ENCODE peak calls at places on chromosomes 2 and 18, in six cellular contexts. One of them, this sample, is unnamed.

GRCh38 chr18:62372156-62372555 is 47.0 kb downstream of the TNFRSF11A start:
- DNase-seq in cardiac muscle cell: no peak
- DNase-seq in thyroid gland: no peak
- DNase-seq in right lobe of liver: no peak
- DNase-seq in HCT116: no peak
- DNase-seq in tibial artery: no peak
- DNase-seq in this sample: no peak

GRCh38 chr2:60550151-60550983 is 3.1 kb downstream of the BCL11A start:
- DNase-seq in cardiac muscle cell: peak; percentile 90
- DNase-seq in thyroid gland: peak; percentile 86
- DNase-seq in right lobe of liver: peak; percentile 72
- DNase-seq in HCT116: peak; percentile 50
- DNase-seq in tibial artery: no peak
- DNase-seq in this sample: peak; percentile 84

GRCh38 chr2:203871371-203871983 is 3.9 kb downstream of the CTLA4 start:
- DNase-seq in cardiac muscle cell: no peak
- DNase-seq in thyroid gland: no peak
- DNase-seq in right lobe of liver: no peak
- DNase-seq in HCT116: no peak
- DNase-seq in tibial artery: no peak
- DNase-seq in this sample: peak; percentile 53

GRCh38 chr2:101418704-101419663 is 31.7 kb upstream of the CREG2 start:
- DNase-seq in cardiac muscle cell: peak; percentile 83
- DNase-seq in thyroid gland: peak; percentile 61
- DNase-seq in right lobe of liver: no peak
- DNase-seq in HCT116: peak; percentile 49
- DNase-seq in tibial artery: no peak
- DNase-seq in this sample: no peak

GRCh38 chr2:174603280-174603679 is 5.7 kb upstream of the WIPF1 start:
- DNase-seq in cardiac muscle cell: peak; percentile 81
- DNase-seq in thyroid gland: peak; percentile 62
- DNase-seq in right lobe of liver: no peak
- DNase-seq in HCT116: peak; percentile 23
- DNase-seq in tibial artery: peak; percentile 85
- DNase-seq in this sample: no peak

GRCh38 chr18:80023173-80023572 is 11.1 kb upstream of the RBFA start:
- DNase-seq in cardiac muscle cell: no peak
- DNase-seq in thyroid gland: no peak
- DNase-seq in right lobe of liver: no peak
- DNase-seq in HCT116: peak; percentile 28
- DNase-seq in tibial artery: no peak
- DNase-seq in this sample: no peak

GRCh38 chr2:3648652-3649177 is 9.3 kb upstream of the ALLC start:
- DNase-seq in cardiac muscle cell: no peak
- DNase-seq in thyroid gland: no peak
- DNase-seq in right lobe of liver: peak; percentile 31
- DNase-seq in HCT116: no peak
- DNase-seq in tibial artery: no peak
- DNase-seq in this sample: no peak

GRCh38 chr2:240655931-240656886 is 26.5 kb downstream of the AQP12B start:
- DNase-seq in cardiac muscle cell: peak; percentile 36
- DNase-seq in thyroid gland: no peak
- DNase-seq in right lobe of liver: no peak
- DNase-seq in HCT116: no peak
- DNase-seq in tibial artery: no peak
- DNase-seq in this sample: no peak

GRCh38 chr2:201854841-201855240 is 48.5 kb downstream of the CDK15 start:
- DNase-seq in cardiac muscle cell: no peak
- DNase-seq in thyroid gland: no peak
- DNase-seq in right lobe of liver: no peak
- DNase-seq in HCT116: no peak
- DNase-seq in tibial artery: no peak
- DNase-seq in this sample: no peak

GRCh38 chr2:47078541-47079482 is 76.3 kb downstream of the STPG4 start:
- DNase-seq in cardiac muscle cell: no peak
- DNase-seq in thyroid gland: no peak
- DNase-seq in right lobe of liver: no peak
- DNase-seq in HCT116: no peak
- DNase-seq in tibial artery: no peak
- DNase-seq in this sample: no peak

GRCh38 chr2:86239326-86239725 is 40.1 kb downstream of the MRPL35 start:
- DNase-seq in cardiac muscle cell: no peak
- DNase-seq in thyroid gland: no peak
- DNase-seq in right lobe of liver: no peak
- DNase-seq in HCT116: no peak
- DNase-seq in tibial artery: no peak
- DNase-seq in this sample: no peak

GRCh38 chr2:111703759-111704158 is 180.2 kb downstream of the ANAPC1 start:
- DNase-seq in cardiac muscle cell: no peak
- DNase-seq in thyroid gland: no peak
- DNase-seq in right lobe of liver: no peak
- DNase-seq in HCT116: no peak
- DNase-seq in tibial artery: no peak
- DNase-seq in this sample: no peak

GRCh38 chr2:101864426-101864825 is 127.3 kb upstream of the IL1R2 start:
- DNase-seq in cardiac muscle cell: no peak
- DNase-seq in thyroid gland: no peak
- DNase-seq in right lobe of liver: no peak
- DNase-seq in HCT116: no peak
- DNase-seq in tibial artery: no peak
- DNase-seq in this sample: no peak

GRCh38 chr2:220051716-220052115 is 424.3 kb downstream of the SLC4A3 start:
- DNase-seq in cardiac muscle cell: no peak
- DNase-seq in thyroid gland: no peak
- DNase-seq in right lobe of liver: no peak
- DNase-seq in HCT116: no peak
- DNase-seq in tibial artery: no peak
- DNase-seq in this sample: no peak

GRCh38 chr2:220057922-220058321 is 430.5 kb downstream of the SLC4A3 start:
- DNase-seq in cardiac muscle cell: no peak
- DNase-seq in thyroid gland: peak; percentile 88
- DNase-seq in right lobe of liver: no peak
- DNase-seq in HCT116: no peak
- DNase-seq in tibial artery: no peak
- DNase-seq in this sample: no peak

GRCh38 chr2:220053919-220054318 is 426.5 kb downstream of the SLC4A3 start:
- DNase-seq in cardiac muscle cell: no peak
- DNase-seq in thyroid gland: no peak
- DNase-seq in right lobe of liver: no peak
- DNase-seq in HCT116: peak; percentile 24
- DNase-seq in tibial artery: no peak
- DNase-seq in this sample: no peak
- TF ChIP-seq CTCF in cardiac muscle cell: peak; percentile 14
- TF ChIP-seq CTCF in thyroid gland: no peak
- TF ChIP-seq CTCF in right lobe of liver: no peak
- TF ChIP-seq CTCF in HCT116: peak; percentile 22
- TF ChIP-seq CTCF in tibial artery: no peak
- TF ChIP-seq CTCF in this sample: no peak

DNA sequence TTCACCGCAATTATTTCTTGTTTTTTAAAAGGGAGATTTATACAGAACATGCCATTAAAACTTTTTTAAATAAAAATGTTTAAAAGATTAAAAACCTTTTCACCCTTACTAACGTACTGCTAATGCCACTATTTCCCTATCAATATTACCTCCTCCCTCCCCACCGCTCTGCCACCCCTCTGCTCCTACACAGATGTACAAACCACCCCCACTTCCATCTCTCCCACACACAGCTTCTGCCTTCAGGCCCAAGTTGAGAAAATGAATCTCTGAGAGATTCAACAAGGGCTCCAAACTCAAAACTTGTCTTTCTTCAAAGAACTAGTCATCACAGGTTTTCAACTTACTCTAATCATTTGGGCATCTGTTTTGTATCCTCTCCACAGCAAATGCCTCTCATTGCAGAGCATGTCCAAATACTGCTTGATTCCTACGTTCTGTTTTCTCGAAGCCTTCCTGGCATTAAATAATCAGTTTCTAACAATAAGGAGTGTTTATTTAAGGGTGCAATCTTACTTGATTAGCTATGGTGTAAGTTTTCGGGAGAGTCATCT is 32.1 kb downstream of the FARSB start:
- DNase-seq in cardiac muscle cell: no peak
- DNase-seq in thyroid gland: no peak
- DNase-seq in right lobe of liver: no peak
- DNase-seq in HCT116: no peak
- DNase-seq in tibial artery: no peak
- DNase-seq in this sample: no peak
- H3K36me3 ChIP-seq in cardiac muscle cell: peaks cover 36% of the 10 kb centered on the region
- H3K36me3 ChIP-seq in thyroid gland: no peaks in the 10 kb centered on the region
- H3K36me3 ChIP-seq in right lobe of liver: peaks cover 65% of the 10 kb centered on the region
- H3K36me3 ChIP-seq in HCT116: peaks cover 36% of the 10 kb centered on the region
- H3K36me3 ChIP-seq in tibial artery: peaks cover 90% of the 10 kb centered on the region
- H3K36me3 ChIP-seq in this sample: peaks cover 8% of the 10 kb centered on the region

GRCh38 chr18:74899554-74899953 is 301.9 kb downstream of the ZNF407 start:
- DNase-seq in cardiac muscle cell: peak; percentile 14
- DNase-seq in thyroid gland: peak; percentile 39
- DNase-seq in right lobe of liver: no peak
- DNase-seq in HCT116: no peak
- DNase-seq in tibial artery: no peak
- DNase-seq in this sample: no peak

GRCh38 chr18:74895686-74896085 is 298.0 kb downstream of the ZNF407 start:
- DNase-seq in cardiac muscle cell: peak; percentile 48
- DNase-seq in thyroid gland: no peak
- DNase-seq in right lobe of liver: no peak
- DNase-seq in HCT116: peak; percentile 6
- DNase-seq in tibial artery: no peak
- DNase-seq in this sample: no peak

GRCh38 chr18:74898965-74899364 is 301.3 kb downstream of the ZNF407 start:
- DNase-seq in cardiac muscle cell: peak; percentile 32
- DNase-seq in thyroid gland: no peak
- DNase-seq in right lobe of liver: no peak
- DNase-seq in HCT116: no peak
- DNase-seq in tibial artery: no peak
- DNase-seq in this sample: no peak

GRCh38 chr18:74897971-74898657 is 300.4 kb downstream of the ZNF407 start:
- DNase-seq in cardiac muscle cell: peak; percentile 38
- DNase-seq in thyroid gland: no peak
- DNase-seq in right lobe of liver: no peak
- DNase-seq in HCT116: no peak
- DNase-seq in tibial artery: no peak
- DNase-seq in this sample: no peak

GRCh38 chr18:74896390-74896991 is 298.8 kb downstream of the ZNF407 start:
- DNase-seq in cardiac muscle cell: no peak
- DNase-seq in thyroid gland: peak; percentile 75
- DNase-seq in right lobe of liver: peak; percentile 65
- DNase-seq in HCT116: peak; percentile 51
- DNase-seq in tibial artery: no peak
- DNase-seq in this sample: no peak
- TF ChIP-seq CTCF in cardiac muscle cell: no peak
- TF ChIP-seq CTCF in thyroid gland: peak; percentile 62
- TF ChIP-seq CTCF in right lobe of liver: peak; percentile 70
- TF ChIP-seq CTCF in HCT116: peak; percentile 37
- TF ChIP-seq CTCF in tibial artery: peak; percentile 34
- TF ChIP-seq CTCF in this sample: peak; percentile 59

GRCh38 chr2:232798156-232798555 is 21.8 kb upstream of the KCNJ13 start:
- DNase-seq in cardiac muscle cell: no peak
- DNase-seq in thyroid gland: no peak
- DNase-seq in right lobe of liver: no peak
- DNase-seq in HCT116: no peak
- DNase-seq in tibial artery: no peak
- DNase-seq in this sample: no peak
- H3K36me3 ChIP-seq in cardiac muscle cell: peaks cover 42% of the 10 kb centered on the region
- H3K36me3 ChIP-seq in thyroid gland: no peaks in the 10 kb centered on the region
- H3K36me3 ChIP-seq in right lobe of liver: peaks cover 29% of the 10 kb centered on the region
- H3K36me3 ChIP-seq in HCT116: peaks cover 3% of the 10 kb centered on the region
- H3K36me3 ChIP-seq in tibial artery: peaks cover 62% of the 10 kb centered on the region
- H3K36me3 ChIP-seq in this sample: peaks cover 6% of the 10 kb centered on the region